ENCODE peak calls at places on chromosomes 2 and 18, in nine cellular contexts. O is sigmoid colon, Y is AG04450, W is HL-60, B is tibial nerve, M is body of pancreas, K is H9, Z is adrenal gland, V is WERI-Rb-1. Q is an unnamed sample.

GRCh38 chr2:31359229-31359628 is 55.3 kb downstream of the XDH start:
- DNase-seq in O (no peak), Y (no peak), W (no peak), B (no peak), M (no peak), K (no peak), Z (no peak), V (no peak), Q (no peak)

GRCh38 chr2:112926707-112927106 is 15.7 kb downstream of the IL37 start:
- DNase-seq in O (no peak), Y (no peak), W (no peak), B (no peak), M (no peak), K (no peak), Z (no peak), V (no peak), Q (no peak)

GRCh38 chr2:1055014-1055595 is 104.5 kb downstream of the SNTG2 start:
- DNase-seq in O (no peak), Y (peak; percentile 85), W (no peak), B (no peak), M (no peak), K (no peak), Z (no peak), V (no peak), Q (no peak)

GRCh38 chr2:240140920-240141319 is 462 bp upstream of the OTOS start:
- DNase-seq in O (no peak), Y (no peak), W (no peak), B (no peak), M (no peak), K (no peak), Z (no peak), V (peak; percentile 0), Q (peak; percentile 11)

GRCh38 chr2:239033801-239034560 is 186.1 kb downstream of the TWIST2 start:
- DNase-seq in O (peak; percentile 63), Y (no peak), W (no peak), B (no peak), M (no peak), K (no peak), Z (peak; percentile 1), V (no peak), Q (peak; percentile 15)

GRCh38 chr18:44474067-44474411 is 206.6 kb upstream of the SETBP1 start:
- DNase-seq in O (no peak), Y (no peak), W (no peak), B (no peak), M (no peak), K (no peak), Z (no peak), V (no peak), Q (no peak)

GRCh38 chr2:69797235-69797634 is 32.2 kb upstream of the GMCL1 start:
- DNase-seq in O (no peak), Y (no peak), W (no peak), B (no peak), M (no peak), K (no peak), Z (no peak), V (no peak), Q (no peak)

GRCh38 chr2:54457326-54458023 is 1.3 kb downstream of the SPTBN1 start:
- DNase-seq in O (peak; percentile 77), Y (no peak), W (no peak), B (no peak), M (peak; percentile 26), K (peak; percentile 72), Z (peak; percentile 40), V (peak; percentile 67), Q (peak; percentile 80)

GRCh38 chr18:61992923-61993322 is 100.1 kb upstream of the RNF152 start:
- DNase-seq in O (no peak), Y (no peak), W (peak; percentile 29), B (no peak), M (no peak), K (no peak), Z (no peak), V (no peak), Q (no peak)

GRCh38 chr2:34050413-34050812 is 451.3 kb upstream of the FAM98A start:
- DNase-seq in O (no peak), Y (no peak), W (no peak), B (no peak), M (no peak), K (no peak), Z (no peak), V (no peak), Q (no peak)

GRCh38 chr2:112154246-112155110 is 16.3 kb downstream of the FBLN7 start:
- DNase-seq in O (no peak), Y (no peak), W (no peak), B (no peak), M (no peak), K (no peak), Z (no peak), V (no peak), Q (no peak)

GRCh38 chr18:63319383-63320040 is at the start of gene BCL2:
- DNase-seq in O (peak; percentile 82), Y (no peak), W (no peak), B (peak; percentile 42), M (peak; percentile 39), K (peak; percentile 42), Z (peak; percentile 22), V (peak; percentile 53), Q (no peak)

GRCh38 chr2:108571262-108571661 is 37.0 kb downstream of the LIMS1 start:
- DNase-seq in O (no peak), Y (no peak), W (no peak), B (no peak), M (no peak), K (no peak), Z (no peak), V (no peak), Q (no peak)

GRCh38 chr2:71629273-71629672 is 175.9 kb downstream of the DYSF start:
- DNase-seq in O (no peak), Y (no peak), W (no peak), B (no peak), M (no peak), K (no peak), Z (no peak), V (no peak), Q (no peak)

GRCh38 chr2:71631411-71631931 is 178.1 kb downstream of the DYSF start:
- DNase-seq in O (no peak), Y (no peak), W (no peak), B (no peak), M (no peak), K (peak; percentile 24), Z (no peak), V (no peak), Q (no peak)

GRCh38 chr2:71635798-71636197 is 182.4 kb downstream of the DYSF start:
- DNase-seq in O (no peak), Y (no peak), W (no peak), B (no peak), M (no peak), K (peak; percentile 9), Z (no peak), V (no peak), Q (no peak)

GRCh38 chr2:71634571-71634970 is 181.2 kb downstream of the DYSF start:
- DNase-seq in O (no peak), Y (no peak), W (no peak), B (no peak), M (no peak), K (no peak), Z (no peak), V (no peak), Q (no peak)

GRCh38 chr2:71630110-71630967 is 177.0 kb downstream of the DYSF start:
- DNase-seq in O (no peak), Y (no peak), W (no peak), B (no peak), M (no peak), K (no peak), Z (no peak), V (no peak), Q (no peak)
- H3K27ac ChIP-seq in O (no peak overlapping the region), Y (no peak overlapping the region), W (no peak overlapping the region), B (no peak overlapping the region), M (no peak overlapping the region), K (no peak overlapping the region), Z (peak overlapping the region; percentile 28), V (no peak overlapping the region), Q (peak overlapping the region; percentile 78)

DNA sequence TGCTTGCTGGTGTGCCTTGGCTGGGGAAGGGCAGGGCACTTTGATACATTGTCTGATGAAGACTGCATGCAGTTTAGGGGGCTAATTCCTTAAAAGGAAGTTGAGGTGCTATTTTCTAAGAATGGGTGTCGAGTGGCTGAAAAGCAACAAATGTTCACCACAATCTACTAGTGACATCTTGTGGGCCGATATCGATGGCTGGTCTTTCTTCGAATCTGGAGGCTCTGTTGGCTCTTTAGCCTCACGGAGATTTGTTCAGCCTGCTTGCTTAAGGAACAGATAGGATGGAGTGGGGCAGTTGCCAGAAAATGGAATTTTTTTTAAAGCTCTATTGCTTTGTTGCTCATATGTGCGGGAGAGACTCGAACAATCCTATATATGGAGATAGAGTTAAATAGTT is 71.0 kb upstream of the LYPD6B start:
- DNase-seq in O (no peak), Y (no peak), W (no peak), B (no peak), M (no peak), K (no peak), Z (no peak), V (no peak), Q (no peak)
- TF ChIP-seq CTCF in O (no peak), Y (no peak), W (no peak), B (no peak), M (no peak), K (no peak), Z (no peak), V (no peak), Q (no peak)

GRCh38 chr18:56377161-56377560 is 261.2 kb downstream of the TXNL1 start:
- DNase-seq in O (no peak), Y (no peak), W (no peak), B (peak; percentile 8), M (no peak), K (no peak), Z (no peak), V (no peak), Q (no peak)
- H3K27ac ChIP-seq in O (no peak overlapping the region), Y (no peak overlapping the region), W (no peak overlapping the region), B (peak overlapping the region; percentile 44), M (no peak overlapping the region), K (no peak overlapping the region), Z (no peak overlapping the region), V (no peak overlapping the region), Q (no peak overlapping the region)

DNA sequence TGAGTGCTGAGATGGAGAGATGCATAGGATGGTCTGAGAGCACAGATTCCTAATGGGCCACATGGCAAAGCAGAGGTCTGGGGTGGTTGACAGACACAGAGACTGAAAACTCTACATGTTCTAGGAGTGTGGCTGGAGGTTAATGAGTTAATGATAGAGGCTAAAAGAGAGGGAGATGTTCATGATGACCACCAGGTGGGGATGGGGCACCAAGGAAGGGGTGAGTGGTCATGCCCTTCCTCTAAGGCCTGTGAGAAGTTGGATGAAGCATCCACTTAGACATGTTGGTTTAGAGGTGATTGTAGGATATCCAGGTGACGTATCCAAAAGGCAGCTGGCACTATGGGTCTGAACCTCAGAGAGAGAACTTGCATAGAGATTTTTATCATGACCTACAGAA is 102.1 kb downstream of the LRP2 start:
- DNase-seq in O (no peak), Y (no peak), W (no peak), B (no peak), M (no peak), K (peak; percentile 61), Z (no peak), V (peak; percentile 27), Q (no peak)
- TF ChIP-seq CTCF in O (no peak), Y (no peak), W (no peak), B (no peak), M (no peak), K (peak; percentile 69), Z (no peak), V (peak; percentile 27), Q (no peak)